ENCODE peak calls at places on chromosomes 13 and 19, in eight cellular contexts. R, G, Z, O, I, E, L and M are unnamed samples.

GRCh38 chr19:30453768-30454167 is 81.6 kb downstream of the ZNF536 start:
- DNase-seq in R (no peak), G (no peak), Z (no peak), O (no peak), I (no peak), E (no peak), L (no peak), M (no peak)

GRCh38 chr13:78241278-78241919 is 322.8 kb upstream of the EDNRB start:
- DNase-seq in R (peak), G (no peak), Z (peak), O (peak), I (peak), E (no peak), L (peak), M (no peak)

GRCh38 chr13:30159446-30159839 is 147.9 kb downstream of the KATNAL1 start:
- DNase-seq in R (peak), G (peak), Z (peak), O (no peak), I (no peak), E (no peak), L (peak), M (no peak)

GRCh38 chr13:52348983-52349780 is 56.8 kb downstream of the THSD1 start:
- DNase-seq in R (peak), G (peak), Z (peak), O (no peak), I (no peak), E (no peak), L (peak), M (no peak)

GRCh38 chr19:40238775-40239174 is 12.3 kb upstream of the CCNP start:
- DNase-seq in R (no peak), G (no peak), Z (no peak), O (no peak), I (no peak), E (no peak), L (no peak), M (no peak)

GRCh38 chr13:51942189-51942588 is 69.1 kb downstream of the ATP7B start:
- DNase-seq in R (no peak), G (no peak), Z (no peak), O (no peak), I (no peak), E (no peak), L (no peak), M (no peak)

GRCh38 chr19:35135389-35135909 is 590 bp upstream of the LGI4 start:
- DNase-seq in R (peak), G (no peak), Z (peak), O (peak), I (peak), E (no peak), L (peak), M (no peak)

GRCh38 chr19:7856679-7857663 is 17.2 kb downstream of the PRR36 start:
- DNase-seq in R (no peak), G (no peak), Z (no peak), O (peak), I (no peak), E (no peak), L (no peak), M (peak)

GRCh38 chr13:40484981-40485380 is 181.5 kb downstream of the FOXO1 start:
- DNase-seq in R (no peak), G (no peak), Z (no peak), O (no peak), I (no peak), E (no peak), L (no peak), M (no peak)

GRCh38 chr19:27966390-27966816 is 1246.5 kb downstream of the UQCRFS1 start:
- DNase-seq in R (peak), G (no peak), Z (no peak), O (peak), I (no peak), E (no peak), L (peak), M (no peak)

GRCh38 chr19:48629599-48630288 is 7.4 kb downstream of the DBP start:
- DNase-seq in R (no peak), G (no peak), Z (peak), O (peak), I (peak), E (no peak), L (no peak), M (no peak)

GRCh38 chr19:45955905-45956608 is 17.6 kb downstream of the NOVA2 start:
- DNase-seq in R (peak), G (no peak), Z (peak), O (no peak), I (no peak), E (peak), L (no peak), M (no peak)

GRCh38 chr13:70723732-70724131 is 615.5 kb upstream of the KLHL1 start:
- DNase-seq in R (peak), G (no peak), Z (peak), O (no peak), I (peak), E (no peak), L (no peak), M (no peak)

GRCh38 chr19:4371209-4371897 is 28.0 kb downstream of the MPND start:
- DNase-seq in R (no peak), G (no peak), Z (no peak), O (no peak), I (no peak), E (no peak), L (no peak), M (peak)

GRCh38 chr13:81393686-81394085 is 1052.8 kb upstream of the SPRY2 start:
- DNase-seq in R (no peak), G (no peak), Z (no peak), O (peak), I (no peak), E (no peak), L (no peak), M (no peak)

GRCh38 chr13:40024578-40024952 is 369.1 kb downstream of the COG6 start:
- DNase-seq in R (peak), G (no peak), Z (no peak), O (no peak), I (no peak), E (no peak), L (no peak), M (no peak)

GRCh38 chr19:13670846-13671245 is 93.5 kb upstream of the MRI1 start:
- DNase-seq in R (no peak), G (no peak), Z (no peak), O (no peak), I (no peak), E (peak), L (no peak), M (no peak)

GRCh38 chr19:43489310-43489709 is 15.2 kb downstream of the PHLDB3 start:
- DNase-seq in R (peak), G (no peak), Z (no peak), O (no peak), I (no peak), E (no peak), L (no peak), M (no peak)

GRCh38 chr13:94620286-94620896 is 18.7 kb downstream of the GPR180 start:
- DNase-seq in R (peak), G (no peak), Z (peak), O (peak), I (peak), E (no peak), L (peak), M (no peak)

GRCh38 chr13:113026391-113026910 is 57.4 kb downstream of the MCF2L start:
- DNase-seq in R (no peak), G (no peak), Z (no peak), O (no peak), I (no peak), E (no peak), L (no peak), M (no peak)

GRCh38 chr19:8308891-8309291 is 733 bp upstream of the CD320 start:
- DNase-seq in R (no peak), G (no peak), Z (no peak), O (no peak), I (no peak), E (no peak), L (no peak), M (peak)

GRCh38 chr19:3029070-3029923 is at the start of gene TLE2:
- DNase-seq in R (no peak), G (no peak), Z (no peak), O (peak), I (peak), E (no peak), L (no peak), M (no peak)

GRCh38 chr19:46726551-46726950 is 9.6 kb upstream of the PRKD2 start:
- DNase-seq in R (no peak), G (no peak), Z (no peak), O (no peak), I (no peak), E (no peak), L (no peak), M (peak)

GRCh38 chr19:13152854-13153626 is 2.8 kb downstream of the IER2 start:
- DNase-seq in R (peak), G (no peak), Z (peak), O (peak), I (peak), E (peak), L (peak), M (peak)

GRCh38 chr19:925912-926594 is at the start of gene ARID3A:
- DNase-seq in R (no peak), G (peak), Z (no peak), O (no peak), I (peak), E (no peak), L (no peak), M (peak)
- H3K4me3 ChIP-seq in R (peak), G (peak), Z (peak), O (peak), I (peak), E (peak), L (peak), M (peak)

GRCh38 chr19:37966211-37967072 is 59.4 kb downstream of the SIPA1L3 start:
- DNase-seq in R (no peak), G (no peak), Z (no peak), O (no peak), I (no peak), E (no peak), L (peak), M (no peak)

GRCh38 chr19:37961198-37961597 is 54.2 kb downstream of the SIPA1L3 start:
- DNase-seq in R (no peak), G (no peak), Z (no peak), O (no peak), I (no peak), E (no peak), L (no peak), M (no peak)

GRCh38 chr19:37959665-37960114 is 52.7 kb downstream of the SIPA1L3 start:
- DNase-seq in R (no peak), G (no peak), Z (no peak), O (no peak), I (no peak), E (no peak), L (no peak), M (no peak)

GRCh38 chr19:37964109-37964508 is 57.1 kb downstream of the SIPA1L3 start:
- DNase-seq in R (no peak), G (no peak), Z (peak), O (no peak), I (no peak), E (no peak), L (peak), M (no peak)

DNA sequence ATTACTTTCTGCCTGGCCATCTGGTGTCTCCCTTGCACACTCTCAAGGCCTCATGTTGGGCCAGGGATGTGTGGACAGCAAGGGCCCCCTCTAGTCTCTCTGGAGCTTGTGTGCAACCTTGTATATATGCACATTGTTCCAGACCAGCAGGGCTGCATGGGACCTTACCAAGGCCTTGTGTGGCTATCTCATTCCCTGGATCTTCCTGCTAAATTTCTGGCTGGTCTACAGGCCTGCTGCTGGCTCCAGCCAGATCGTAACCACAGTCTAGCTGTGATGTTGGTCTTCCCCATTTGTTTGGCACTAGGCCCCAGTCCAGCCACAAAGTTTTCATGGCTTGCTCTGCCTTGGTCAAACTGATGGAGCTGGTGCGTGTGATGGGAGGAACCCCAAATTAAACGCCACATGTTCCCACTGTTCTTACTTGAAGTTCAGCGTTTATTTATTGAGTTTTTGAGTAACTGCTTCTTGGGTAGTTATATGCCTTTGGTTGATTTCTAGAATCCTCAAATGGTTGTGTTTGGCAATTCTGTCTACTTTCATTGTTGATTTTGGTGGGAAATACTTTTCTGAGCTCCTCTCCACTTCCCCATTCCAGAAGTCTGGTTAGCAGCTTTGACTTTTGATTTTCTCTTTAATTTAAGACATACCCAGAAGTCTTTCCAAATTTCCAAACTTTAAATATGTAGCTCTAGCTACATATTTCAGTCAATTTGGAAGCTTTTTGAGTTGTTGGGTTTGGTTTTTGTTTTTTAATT is 56.4 kb downstream of the SIPA1L3 start:
- DNase-seq in R (peak), G (peak), Z (peak), O (no peak), I (no peak), E (no peak), L (peak), M (no peak)
- TF ChIP-seq CTCF in R (no peak), G (no peak), Z (no peak), O (no peak), I (no peak), E (no peak), L (peak), M (no peak)

GRCh38 chr13:99105160-99105559 is 95.5 kb upstream of the UBAC2 start:
- DNase-seq in R (no peak), G (no peak), Z (no peak), O (no peak), I (no peak), E (no peak), L (no peak), M (no peak)

GRCh38 chr13:99104396-99104795 is 96.3 kb upstream of the UBAC2 start:
- DNase-seq in R (no peak), G (no peak), Z (no peak), O (no peak), I (no peak), E (no peak), L (no peak), M (no peak)

DNA sequence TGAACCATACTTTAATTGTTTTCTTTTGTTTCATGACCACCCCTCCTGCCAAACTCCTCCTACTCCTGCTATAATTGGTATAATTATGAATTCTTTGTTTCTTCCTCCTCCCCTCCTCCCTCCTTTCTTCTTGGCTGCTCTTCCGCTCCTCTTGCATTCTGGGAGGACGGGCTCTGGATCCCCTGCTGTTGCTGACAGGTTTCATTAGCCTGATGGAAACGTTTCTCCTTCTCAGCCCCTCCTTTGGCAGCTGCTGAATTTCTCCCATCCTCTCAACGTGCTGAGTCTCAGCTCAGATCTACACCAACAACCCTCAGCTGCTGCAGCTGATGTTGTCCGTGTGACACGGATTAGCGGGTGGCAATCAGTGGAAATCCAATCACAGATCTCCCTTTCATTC is 97.1 kb upstream of the UBAC2 start:
- DNase-seq in R (no peak), G (no peak), Z (no peak), O (peak), I (peak), E (no peak), L (no peak), M (no peak)
- H3K4me3 ChIP-seq in R (no peak), G (no peak), Z (no peak), O (no peak), I (no peak), E (no peak), L (no peak), M (no peak)

GRCh38 chr13:53749306-53749705 is 720.7 kb downstream of the OLFM4 start:
- DNase-seq in R (no peak), G (no peak), Z (no peak), O (no peak), I (no peak), E (no peak), L (no peak), M (no peak)

GRCh38 chr13:53743906-53744305 is 715.3 kb downstream of the OLFM4 start:
- DNase-seq in R (no peak), G (no peak), Z (no peak), O (peak), I (no peak), E (no peak), L (no peak), M (no peak)
- TF ChIP-seq CTCF in R (no peak), G (no peak), Z (no peak), O (peak), I (no peak), E (no peak), L (no peak), M (no peak)

GRCh38 chr13:23428183-23428528 is 5.3 kb downstream of the SACS start:
- DNase-seq in R (peak), G (no peak), Z (peak), O (no peak), I (no peak), E (no peak), L (no peak), M (no peak)

GRCh38 chr13:23433171-23434153 is at the start of gene SACS:
- DNase-seq in R (peak), G (no peak), Z (peak), O (peak), I (peak), E (no peak), L (peak), M (no peak)

GRCh38 chr13:23427342-23428182 is 5.9 kb downstream of the SACS start:
- DNase-seq in R (peak), G (peak), Z (peak), O (no peak), I (no peak), E (no peak), L (peak), M (no peak)

GRCh38 chr13:23432589-23432988 is 913 bp downstream of the SACS start:
- DNase-seq in R (no peak), G (no peak), Z (no peak), O (no peak), I (no peak), E (no peak), L (no peak), M (no peak)

GRCh38 chr13:23430664-23431063 is 2.8 kb downstream of the SACS start:
- DNase-seq in R (no peak), G (no peak), Z (no peak), O (no peak), I (no peak), E (no peak), L (no peak), M (no peak)
- H3K4me3 ChIP-seq in R (no peak), G (no peak), Z (no peak), O (no peak), I (no peak), E (no peak), L (no peak), M (no peak)